ENCODE peak calls at places on chromosome 4, in seven cellular contexts. N is lung, A is brain microvascular endothelial cell, D is upper lobe of right lung, Q is CD14-positive monocyte, P is SW480, S is lung microvascular endothelial cell. K is an unnamed sample.

GRCh38 chr4:159296061-159296460 is 193.2 kb downstream of the RAPGEF2 start:
- DNase-seq in A (no peak), P (no peak), N (no peak), S (peak), Q (no peak), D (no peak), K (no peak)

GRCh38 chr4:26723216-26723615 is 137.4 kb upstream of the STIM2 start:
- DNase-seq in Q (no peak), D (no peak), P (no peak), A (no peak), N (no peak), S (no peak), K (no peak)

GRCh38 chr4:1403591-1404572 is 2.4 kb downstream of the NKX1-1 start:
- DNase-seq in P (no peak), S (no peak), A (no peak), Q (no peak), N (no peak), D (peak), K (no peak)

GRCh38 chr4:87919951-87920350 is 55.6 kb upstream of the SPP1 start:
- DNase-seq in D (no peak), P (no peak), Q (no peak), A (no peak), N (no peak), S (no peak), K (no peak)

GRCh38 chr4:108834167-108834566 is 71.3 kb upstream of the ETNPPL start:
- DNase-seq in D (no peak), N (no peak), A (peak), S (peak), P (peak), Q (no peak), K (no peak)

GRCh38 chr4:47954679-47955078 is 40.3 kb upstream of the NFXL1 start:
- DNase-seq in P (no peak), D (no peak), A (no peak), N (no peak), Q (no peak), S (no peak), K (no peak)

GRCh38 chr4:65170768-65171514 is 499.3 kb downstream of the EPHA5 start:
- DNase-seq in D (no peak), N (no peak), S (no peak), P (no peak), A (no peak), Q (no peak), K (no peak)

GRCh38 chr4:165364452-165365080 is 14.2 kb upstream of the CPE start:
- DNase-seq in P (peak), N (no peak), A (no peak), Q (no peak), D (no peak), S (no peak), K (no peak)

GRCh38 chr4:84750260-84750955 is 167.5 kb downstream of the CDS1 start:
- DNase-seq in P (peak), A (peak), D (no peak), Q (no peak), N (no peak), S (peak), K (no peak)

GRCh38 chr4:8649631-8650261 is 57.2 kb downstream of the CPZ start:
- DNase-seq in Q (no peak), D (peak), S (no peak), N (no peak), P (no peak), A (no peak), K (no peak)

GRCh38 chr4:72205831-72206230 is 174.0 kb downstream of the NPFFR2 start:
- DNase-seq in S (no peak), Q (no peak), P (no peak), N (no peak), D (no peak), A (no peak), K (no peak)

GRCh38 chr4:134668237-134668636 is 466.6 kb upstream of the PABPC4L start:
- DNase-seq in A (no peak), Q (no peak), S (no peak), P (no peak), N (no peak), D (no peak), K (no peak)